ENCODE peak calls at places on chromosomes 11 and 22, in ten cellular contexts. A is uterus, X is K562, R is right lobe of liver, L is tibial nerve, G is thyroid gland, K is NB4, E is heart left ventricle, P is prostate gland, J is IMR-90. Q is an unnamed sample.

GRCh38 chr11:131025020-131025419 is 108.7 kb upstream of the SNX19 start:
- DNase-seq in A (no peak), X (peak; percentile 6), R (no peak), L (no peak), G (no peak), K (no peak), E (no peak), P (no peak), J (peak; percentile 72), Q (no peak)

GRCh38 chr22:39205344-39206021 is 39.3 kb downstream of the PDGFB start:
- DNase-seq in A (no peak), X (peak; percentile 61), R (no peak), L (no peak), G (no peak), K (peak; percentile 59), E (peak; percentile 14), P (no peak), J (peak; percentile 78), Q (no peak)

GRCh38 chr22:18048441-18048898 is 24.1 kb upstream of the MICAL3 start:
- DNase-seq in A (peak; percentile 41), X (peak; percentile 48), R (no peak), L (no peak), G (no peak), K (no peak), E (no peak), P (no peak), J (peak; percentile 57), Q (no peak)

GRCh38 chr22:22848364-22848866 is 39.2 kb upstream of the IGLL5 start:
- DNase-seq in A (peak; percentile 34), X (peak; percentile 98), R (peak; percentile 68), L (peak; percentile 73), G (peak; percentile 74), K (peak; percentile 59), E (peak; percentile 45), P (peak; percentile 65), J (peak; percentile 31), Q (peak; percentile 79)

GRCh38 chr22:32395107-32395506 is 16.9 kb downstream of the RTCB start:
- DNase-seq in A (no peak), X (no peak), R (no peak), L (no peak), G (no peak), K (no peak), E (no peak), P (no peak), J (no peak), Q (no peak)

GRCh38 chr11:29184939-29185890 is 831.6 kb downstream of the KCNA4 start:
- DNase-seq in A (no peak), X (no peak), R (no peak), L (no peak), G (no peak), K (no peak), E (no peak), P (no peak), J (peak; percentile 98), Q (no peak)

GRCh38 chr11:34343686-34344085 is 14.1 kb downstream of the ABTB2 start:
- DNase-seq in A (no peak), X (no peak), R (no peak), L (no peak), G (no peak), K (no peak), E (no peak), P (no peak), J (no peak), Q (no peak)

GRCh38 chr11:119101367-119101758 is 290 bp downstream of the DPAGT1 start:
- DNase-seq in A (no peak), X (peak; percentile 68), R (no peak), L (no peak), G (no peak), K (peak; percentile 74), E (no peak), P (no peak), J (no peak), Q (peak; percentile 44)

GRCh38 chr11:30457045-30457444 is 129.1 kb downstream of the MPPED2 start:
- DNase-seq in A (no peak), X (no peak), R (no peak), L (no peak), G (no peak), K (no peak), E (no peak), P (no peak), J (no peak), Q (no peak)

GRCh38 chr11:67022961-67023956 is at the start of gene SYT12:
- DNase-seq in A (no peak), X (no peak), R (peak; percentile 57), L (no peak), G (no peak), K (peak; percentile 11), E (no peak), P (no peak), J (no peak), Q (no peak)

GRCh38 chr22:29994941-29995340 is 85.3 kb upstream of the HORMAD2 start:
- DNase-seq in A (no peak), X (peak; percentile 36), R (no peak), L (no peak), G (no peak), K (no peak), E (no peak), P (no peak), J (peak; percentile 33), Q (no peak)

GRCh38 chr11:59800390-59801037 is 10.1 kb downstream of the MRPL16 start:
- DNase-seq in A (no peak), X (no peak), R (no peak), L (no peak), G (no peak), K (no peak), E (no peak), P (no peak), J (no peak), Q (peak; percentile 31)

GRCh38 chr11:59801981-59802638 is 8.5 kb downstream of the MRPL16 start:
- DNase-seq in A (peak; percentile 26), X (no peak), R (no peak), L (peak; percentile 12), G (peak; percentile 6), K (no peak), E (peak; percentile 39), P (no peak), J (peak; percentile 36), Q (no peak)

GRCh38 chr11:59801160-59801706 is 9.3 kb downstream of the MRPL16 start:
- DNase-seq in A (no peak), X (no peak), R (no peak), L (no peak), G (no peak), K (no peak), E (no peak), P (no peak), J (no peak), Q (no peak)

GRCh38 chr11:59807047-59807446 is 3.5 kb downstream of the MRPL16 start:
- DNase-seq in A (no peak), X (no peak), R (no peak), L (no peak), G (no peak), K (no peak), E (no peak), P (no peak), J (no peak), Q (peak; percentile 21)

GRCh38 chr11:59802639-59803176 is 7.9 kb downstream of the MRPL16 start:
- DNase-seq in A (no peak), X (peak; percentile 74), R (no peak), L (peak; percentile 79), G (no peak), K (peak; percentile 68), E (peak; percentile 27), P (peak; percentile 47), J (peak; percentile 58), Q (no peak)
- TF ChIP-seq CTCF in A (peak; percentile 75), X (peak; percentile 63), R (peak; percentile 74), L (peak; percentile 51), G (peak; percentile 43), K (peak; percentile 35), E (peak; percentile 68), P (no peak), J (peak; percentile 77), Q (peak; percentile 55)

GRCh38 chr22:50020606-50021005 is 8.0 kb upstream of the IL17REL start:
- DNase-seq in A (no peak), X (no peak), R (no peak), L (no peak), G (no peak), K (no peak), E (no peak), P (no peak), J (no peak), Q (no peak)
- TF ChIP-seq POLR2A in A (no peak), X (no peak), R (no peak), L (no peak), G (no peak), K (no peak), E (no peak), P (no peak), J (no peak), Q (no peak)

DNA sequence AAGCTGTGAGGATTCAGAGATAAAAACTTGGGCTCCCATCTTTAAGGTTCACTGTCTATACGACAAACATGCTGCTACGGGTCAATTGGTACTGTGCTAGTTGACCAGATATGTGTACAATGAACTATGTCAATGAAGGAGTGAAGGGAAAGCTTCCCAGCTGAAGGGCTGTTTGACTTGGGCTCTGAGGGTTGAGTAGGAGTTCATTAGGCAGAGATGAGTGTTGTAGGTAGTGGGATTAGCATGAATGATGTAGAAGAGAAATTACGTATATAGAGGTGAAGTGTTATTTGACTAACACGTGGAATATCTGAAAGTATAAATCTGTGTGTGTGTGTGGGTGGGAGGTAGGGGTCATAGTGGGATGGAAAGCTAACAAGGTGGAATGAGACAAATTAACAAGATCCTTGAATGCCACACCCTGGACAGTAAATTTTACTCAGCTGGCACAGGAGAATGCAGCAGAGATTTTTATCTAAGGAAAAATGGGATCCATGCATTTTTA is 169.1 kb downstream of the MIAT start:
- DNase-seq in A (no peak), X (no peak), R (no peak), L (no peak), G (no peak), K (no peak), E (no peak), P (no peak), J (no peak), Q (no peak)
- TF ChIP-seq CTCF in A (no peak), X (no peak), R (no peak), L (no peak), G (no peak), K (no peak), E (no peak), P (no peak), J (no peak), Q (no peak)

GRCh38 chr22:19747574-19747973 is 13.0 kb upstream of the TBX1 start:
- DNase-seq in A (no peak), X (no peak), R (no peak), L (no peak), G (no peak), K (no peak), E (no peak), P (no peak), J (no peak), Q (no peak)

GRCh38 chr22:19749876-19750275 is 10.7 kb upstream of the TBX1 start:
- DNase-seq in A (no peak), X (no peak), R (no peak), L (no peak), G (no peak), K (no peak), E (no peak), P (no peak), J (no peak), Q (no peak)

GRCh38 chr22:19748139-19748538 is 12.4 kb upstream of the TBX1 start:
- DNase-seq in A (no peak), X (no peak), R (no peak), L (no peak), G (no peak), K (no peak), E (no peak), P (no peak), J (no peak), Q (no peak)

GRCh38 chr22:19750666-19751490 is 9.7 kb upstream of the TBX1 start:
- DNase-seq in A (no peak), X (no peak), R (no peak), L (no peak), G (no peak), K (no peak), E (no peak), P (no peak), J (peak; percentile 76), Q (no peak)

GRCh38 chr22:19748991-19749665 is 11.4 kb upstream of the TBX1 start:
- DNase-seq in A (no peak), X (peak; percentile 52), R (no peak), L (no peak), G (no peak), K (no peak), E (no peak), P (no peak), J (no peak), Q (no peak)
- TF ChIP-seq POLR2A in A (no peak), X (no peak), R (no peak), L (no peak), G (no peak), K (no peak), E (no peak), P (no peak), J (no peak), Q (no peak)

Q was measured in transverse colon.